ENCODE peak calls at places on chromosome 14, in four cellular contexts. One of them, this sample, is unnamed.

GRCh38 chr14:91145396-91146160 is 31.7 kb downstream of the DGLUCY start:
- DNase-seq in heart right ventricle: no peak
- DNase-seq in esophagus muscularis mucosa: no peak
- DNase-seq in aorta: no peak
- DNase-seq in this sample: no peak

GRCh38 chr14:39266589-39266870 is 32.8 kb downstream of the MIA2 start:
- DNase-seq in heart right ventricle: peak
- DNase-seq in esophagus muscularis mucosa: no peak
- DNase-seq in aorta: peak
- DNase-seq in this sample: peak

GRCh38 chr14:103056322-103057027 is 874 bp downstream of the CDC42BPB start:
- DNase-seq in heart right ventricle: peak
- DNase-seq in esophagus muscularis mucosa: no peak
- DNase-seq in aorta: peak
- DNase-seq in this sample: no peak

GRCh38 chr14:104496095-104496494 is 83.5 kb upstream of the C14orf180 start:
- DNase-seq in heart right ventricle: no peak
- DNase-seq in esophagus muscularis mucosa: peak
- DNase-seq in aorta: no peak
- DNase-seq in this sample: no peak

GRCh38 chr14:63867926-63868921 is 15.4 kb downstream of the SYNE2 start:
- DNase-seq in heart right ventricle: no peak
- DNase-seq in esophagus muscularis mucosa: no peak
- DNase-seq in aorta: no peak
- DNase-seq in this sample: no peak

GRCh38 chr14:56273151-56273550 is 154.9 kb downstream of the PELI2 start:
- DNase-seq in heart right ventricle: no peak
- DNase-seq in esophagus muscularis mucosa: no peak
- DNase-seq in aorta: no peak
- DNase-seq in this sample: no peak

GRCh38 chr14:49461529-49462401 is 124.4 kb downstream of the RPS29 start:
- DNase-seq in heart right ventricle: no peak
- DNase-seq in esophagus muscularis mucosa: no peak
- DNase-seq in aorta: no peak
- DNase-seq in this sample: no peak

GRCh38 chr14:61477845-61478438 is 156.6 kb downstream of the PRKCH start:
- DNase-seq in heart right ventricle: peak
- DNase-seq in esophagus muscularis mucosa: no peak
- DNase-seq in aorta: peak
- DNase-seq in this sample: peak

GRCh38 chr14:81313200-81313599 is 86.9 kb downstream of the STON2 start:
- DNase-seq in heart right ventricle: no peak
- DNase-seq in esophagus muscularis mucosa: no peak
- DNase-seq in aorta: no peak
- DNase-seq in this sample: no peak

GRCh38 chr14:99745307-99745951 is 47.8 kb upstream of the EML1 start:
- DNase-seq in heart right ventricle: no peak
- DNase-seq in esophagus muscularis mucosa: no peak
- DNase-seq in aorta: no peak
- DNase-seq in this sample: no peak

GRCh38 chr14:100159107-100159864 is at the start of gene DEGS2:
- DNase-seq in heart right ventricle: no peak
- DNase-seq in esophagus muscularis mucosa: no peak
- DNase-seq in aorta: no peak
- DNase-seq in this sample: no peak

GRCh38 chr14:70856851-70857498 is 47.7 kb upstream of the MAP3K9 start:
- DNase-seq in heart right ventricle: no peak
- DNase-seq in esophagus muscularis mucosa: no peak
- DNase-seq in aorta: no peak
- DNase-seq in this sample: no peak

GRCh38 chr14:100825691-100826331 is at the start of gene MEG3:
- DNase-seq in heart right ventricle: peak
- DNase-seq in esophagus muscularis mucosa: no peak
- DNase-seq in aorta: peak
- DNase-seq in this sample: no peak

GRCh38 chr14:100664841-100665425 is 61.8 kb upstream of the DLK1 start:
- DNase-seq in heart right ventricle: no peak
- DNase-seq in esophagus muscularis mucosa: no peak
- DNase-seq in aorta: no peak
- DNase-seq in this sample: no peak

GRCh38 chr14:93688239-93688666 is 100.0 kb downstream of the PRIMA1 start:
- DNase-seq in heart right ventricle: no peak
- DNase-seq in esophagus muscularis mucosa: no peak
- DNase-seq in aorta: no peak
- DNase-seq in this sample: no peak

GRCh38 chr14:93133476-93133875 is 17.8 kb upstream of the ITPK1 start:
- DNase-seq in heart right ventricle: no peak
- DNase-seq in esophagus muscularis mucosa: no peak
- DNase-seq in aorta: no peak
- DNase-seq in this sample: no peak

GRCh38 chr14:44316647-44317432 is 190.2 kb downstream of the FSCB start:
- DNase-seq in heart right ventricle: no peak
- DNase-seq in esophagus muscularis mucosa: no peak
- DNase-seq in aorta: no peak
- DNase-seq in this sample: no peak

GRCh38 chr14:86826641-86827040 is 1166.3 kb downstream of the GALC start:
- DNase-seq in heart right ventricle: no peak
- DNase-seq in esophagus muscularis mucosa: no peak
- DNase-seq in aorta: no peak
- DNase-seq in this sample: no peak

GRCh38 chr14:103086771-103087342 is 2.8 kb downstream of the LBHD2 start:
- DNase-seq in heart right ventricle: peak
- DNase-seq in esophagus muscularis mucosa: no peak
- DNase-seq in aorta: peak
- DNase-seq in this sample: no peak

GRCh38 chr14:106372870-106373657 is 846.7 kb downstream of the TMEM121 start:
- DNase-seq in heart right ventricle: peak
- DNase-seq in esophagus muscularis mucosa: no peak
- DNase-seq in aorta: peak
- DNase-seq in this sample: no peak

GRCh38 chr14:65286443-65286842 is 126.1 kb upstream of the FUT8 start:
- DNase-seq in heart right ventricle: no peak
- DNase-seq in esophagus muscularis mucosa: no peak
- DNase-seq in aorta: no peak
- DNase-seq in this sample: no peak

GRCh38 chr14:75295491-75296338 is 17.1 kb downstream of the FOS start:
- DNase-seq in heart right ventricle: peak
- DNase-seq in esophagus muscularis mucosa: peak
- DNase-seq in aorta: peak
- DNase-seq in this sample: peak

GRCh38 chr14:34060747-34061050 is 109.8 kb upstream of the EGLN3 start:
- DNase-seq in heart right ventricle: no peak
- DNase-seq in esophagus muscularis mucosa: no peak
- DNase-seq in aorta: no peak
- DNase-seq in this sample: no peak

GRCh38 chr14:63664143-63664460 is 22.4 kb upstream of the WDR89 start:
- DNase-seq in heart right ventricle: no peak
- DNase-seq in esophagus muscularis mucosa: no peak
- DNase-seq in aorta: no peak
- DNase-seq in this sample: no peak

GRCh38 chr14:32694795-32695449 is 243.8 kb upstream of the NPAS3 start:
- DNase-seq in heart right ventricle: no peak
- DNase-seq in esophagus muscularis mucosa: no peak
- DNase-seq in aorta: no peak
- DNase-seq in this sample: no peak

GRCh38 chr14:33505963-33506329 is 444.9 kb downstream of the EGLN3 start:
- DNase-seq in heart right ventricle: no peak
- DNase-seq in esophagus muscularis mucosa: no peak
- DNase-seq in aorta: no peak
- DNase-seq in this sample: no peak

GRCh38 chr14:100239200-100239839 is 376 bp downstream of the YY1 start:
- DNase-seq in heart right ventricle: peak
- DNase-seq in esophagus muscularis mucosa: no peak
- DNase-seq in aorta: peak
- DNase-seq in this sample: no peak

GRCh38 chr14:79011091-79011919 is 841.1 kb downstream of the NRXN3 start:
- DNase-seq in heart right ventricle: no peak
- DNase-seq in esophagus muscularis mucosa: no peak
- DNase-seq in aorta: no peak
- DNase-seq in this sample: no peak

GRCh38 chr14:37697489-37698121 is 102.2 kb downstream of the TTC6 start:
- DNase-seq in heart right ventricle: no peak
- DNase-seq in esophagus muscularis mucosa: no peak
- DNase-seq in aorta: no peak
- DNase-seq in this sample: no peak

GRCh38 chr14:55191101-55191880 is at the start of gene DLGAP5:
- DNase-seq in heart right ventricle: peak
- DNase-seq in esophagus muscularis mucosa: peak
- DNase-seq in aorta: peak
- DNase-seq in this sample: peak

GRCh38 chr14:64194404-64194803 is 99.8 kb downstream of the ESR2 start:
- DNase-seq in heart right ventricle: no peak
- DNase-seq in esophagus muscularis mucosa: no peak
- DNase-seq in aorta: no peak
- DNase-seq in this sample: no peak

DNA sequence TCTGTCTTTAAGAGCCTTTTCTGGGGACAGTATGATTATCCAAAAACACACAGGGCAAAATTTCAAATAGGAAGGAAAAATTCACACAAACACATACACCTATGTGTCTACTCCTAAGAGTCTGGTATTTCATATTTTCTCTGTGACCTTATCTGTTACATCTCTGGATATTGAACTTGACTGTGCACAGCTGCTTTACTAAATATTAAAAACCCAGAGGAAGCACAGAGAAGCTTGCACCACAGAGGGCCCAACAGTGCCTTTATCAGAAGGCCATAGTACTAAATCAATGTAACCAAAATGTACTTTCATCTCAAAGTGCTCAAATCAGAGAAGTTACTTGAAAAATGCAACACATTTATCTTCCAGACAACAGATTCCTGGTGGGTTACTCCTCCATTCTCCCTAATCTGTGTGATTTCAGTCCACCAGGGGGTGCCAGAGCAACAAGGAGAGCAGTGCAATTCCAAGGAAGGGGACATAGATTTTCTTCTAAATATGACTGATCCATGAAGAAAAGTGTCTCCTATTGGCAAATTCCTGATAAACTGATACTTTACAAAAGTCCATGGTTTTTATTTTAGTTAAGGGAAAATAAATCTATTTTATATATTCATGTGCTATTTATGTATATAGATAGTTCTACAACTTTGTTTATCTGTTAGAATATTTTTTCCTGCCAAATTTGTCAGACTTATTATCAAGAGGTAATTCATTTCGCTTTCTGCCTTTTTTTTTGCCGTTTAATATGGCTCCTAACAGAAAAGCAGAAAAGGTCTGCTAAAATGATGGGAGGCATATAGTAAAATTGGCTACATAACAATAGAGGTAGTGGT is 617.6 kb downstream of the LRFN5 start:
- DNase-seq in heart right ventricle: no peak
- DNase-seq in esophagus muscularis mucosa: no peak
- DNase-seq in aorta: peak
- DNase-seq in this sample: peak
- H3K27ac ChIP-seq in heart right ventricle: no peak
- H3K27ac ChIP-seq in esophagus muscularis mucosa: no peak
- H3K27ac ChIP-seq in aorta: no peak
- H3K27ac ChIP-seq in this sample: no peak

DNA sequence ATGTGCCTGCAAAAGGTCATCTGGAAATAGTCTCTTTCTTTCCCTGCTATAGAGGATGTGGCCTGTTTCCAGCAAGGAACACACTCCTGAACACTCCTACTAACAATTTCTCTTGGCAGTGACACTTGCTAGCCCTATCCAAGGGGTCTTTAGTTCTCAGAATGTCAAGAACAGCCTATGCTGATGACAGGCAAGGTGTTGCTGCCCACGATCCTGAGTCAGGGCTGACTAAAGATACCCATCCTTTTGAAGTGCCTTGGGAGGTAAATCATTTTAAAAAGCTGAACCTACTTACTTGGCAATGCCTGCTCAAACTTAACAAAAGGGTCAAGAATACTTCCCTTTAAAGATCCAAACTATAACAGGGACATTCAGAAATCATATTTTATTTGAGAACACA is 1146.4 kb downstream of the VRK1 start:
- DNase-seq in heart right ventricle: no peak
- DNase-seq in esophagus muscularis mucosa: no peak
- DNase-seq in aorta: no peak
- DNase-seq in this sample: no peak
- H3K27ac ChIP-seq in heart right ventricle: no peak
- H3K27ac ChIP-seq in esophagus muscularis mucosa: no peak
- H3K27ac ChIP-seq in aorta: no peak
- H3K27ac ChIP-seq in this sample: no peak

DNA sequence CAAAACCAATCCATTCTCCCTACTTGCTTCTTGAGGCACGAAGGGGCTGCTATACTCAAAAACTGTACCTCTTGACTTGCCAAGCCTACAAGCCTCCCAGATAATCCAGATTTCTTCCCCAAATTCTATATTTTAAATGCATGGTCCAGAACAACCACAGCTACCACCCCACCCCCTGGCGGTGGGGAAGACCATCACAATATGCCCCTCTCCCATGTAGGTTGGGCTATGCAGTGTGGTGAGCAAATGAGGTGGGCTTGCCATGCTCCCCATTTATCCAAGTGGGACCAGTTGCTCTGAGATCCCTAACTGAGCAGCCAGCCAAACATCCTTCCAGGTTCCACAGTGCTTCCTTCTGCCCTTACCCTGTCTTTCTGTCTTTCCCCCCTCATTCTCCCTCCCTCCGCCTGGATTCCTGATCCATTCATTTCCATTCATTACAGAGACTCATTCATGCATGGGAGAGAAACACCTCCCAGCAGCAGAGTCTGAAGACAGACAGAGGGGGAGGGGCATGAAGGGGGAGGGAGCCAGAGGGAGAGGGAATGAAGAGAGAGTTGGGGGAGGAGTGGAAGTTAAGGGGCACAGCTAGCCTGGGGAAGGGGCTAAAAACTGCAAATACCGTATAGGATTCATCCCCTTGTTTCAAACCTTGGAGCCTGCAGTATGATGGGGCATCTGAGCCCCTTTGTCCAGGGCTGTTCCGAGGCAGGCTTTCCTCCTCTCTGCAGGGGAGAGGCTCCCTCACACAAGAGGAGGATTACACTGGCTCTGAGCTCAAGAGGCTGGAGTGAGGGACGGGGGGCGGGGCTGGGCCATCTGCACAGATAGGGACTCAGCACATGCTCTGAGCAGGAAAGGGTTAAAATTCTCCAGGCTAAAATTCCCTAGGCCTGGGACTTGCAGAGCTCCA is 4.4 kb downstream of the ZNF219 start:
- DNase-seq in heart right ventricle: no peak
- DNase-seq in esophagus muscularis mucosa: no peak
- DNase-seq in aorta: no peak
- DNase-seq in this sample: peak
- H3K27ac ChIP-seq in heart right ventricle: no peak
- H3K27ac ChIP-seq in esophagus muscularis mucosa: no peak
- H3K27ac ChIP-seq in aorta: no peak
- H3K27ac ChIP-seq in this sample: peak

GRCh38 chr14:68946423-68946822 is 32.7 kb downstream of the ACTN1 start:
- DNase-seq in heart right ventricle: no peak
- DNase-seq in esophagus muscularis mucosa: no peak
- DNase-seq in aorta: peak
- DNase-seq in this sample: no peak

GRCh38 chr14:68945190-68945584 is 33.9 kb downstream of the ACTN1 start:
- DNase-seq in heart right ventricle: no peak
- DNase-seq in esophagus muscularis mucosa: no peak
- DNase-seq in aorta: no peak
- DNase-seq in this sample: no peak

GRCh38 chr14:68947802-68948201 is 31.3 kb downstream of the ACTN1 start:
- DNase-seq in heart right ventricle: peak
- DNase-seq in esophagus muscularis mucosa: no peak
- DNase-seq in aorta: peak
- DNase-seq in this sample: no peak

GRCh38 chr14:68944162-68944561 is 34.9 kb downstream of the ACTN1 start:
- DNase-seq in heart right ventricle: no peak
- DNase-seq in esophagus muscularis mucosa: no peak
- DNase-seq in aorta: no peak
- DNase-seq in this sample: no peak

GRCh38 chr14:68945585-68946289 is 33.4 kb downstream of the ACTN1 start:
- DNase-seq in heart right ventricle: no peak
- DNase-seq in esophagus muscularis mucosa: no peak
- DNase-seq in aorta: peak
- DNase-seq in this sample: no peak
- H3K27ac ChIP-seq in heart right ventricle: no peak
- H3K27ac ChIP-seq in esophagus muscularis mucosa: peak
- H3K27ac ChIP-seq in aorta: peak
- H3K27ac ChIP-seq in this sample: no peak

This sample was measured in substantia nigra.